ENCODE peak calls at places on chromosome 10, in seven cellular contexts. Z, W, C, I, B, J and X are unnamed samples.

GRCh38 chr10:27658788-27659187 is 86.8 kb downstream of the MKX start:
- DNase-seq in Z (no peak), W (no peak), C (peak; percentile 12), I (no peak), B (peak; percentile 51), J (peak; percentile 20), X (peak; percentile 65)

GRCh38 chr10:46537309-46537708 is 19.1 kb downstream of the GPRIN2 start:
- DNase-seq in Z (no peak), W (peak; percentile 63), C (no peak), I (no peak), B (no peak), J (no peak), X (no peak)

GRCh38 chr10:132904169-132904813 is 38.1 kb downstream of the CFAP46 start:
- DNase-seq in Z (peak; percentile 62), W (peak; percentile 41), C (no peak), I (peak; percentile 20), B (peak; percentile 57), J (peak; percentile 83), X (peak; percentile 49)

GRCh38 chr10:70775679-70776454 is 9.3 kb downstream of the TBATA start:
- DNase-seq in Z (no peak), W (no peak), C (no peak), I (no peak), B (no peak), J (no peak), X (no peak)

GRCh38 chr10:7279303-7279702 is 131.5 kb downstream of the SFMBT2 start:
- DNase-seq in Z (no peak), W (no peak), C (no peak), I (no peak), B (no peak), J (no peak), X (no peak)

GRCh38 chr10:76036962-76037361 is 605.5 kb downstream of the LRMDA start:
- DNase-seq in Z (no peak), W (no peak), C (no peak), I (no peak), B (no peak), J (no peak), X (no peak)

GRCh38 chr10:70602665-70603438 is at the start of gene PRF1:
- DNase-seq in Z (peak; percentile 98), W (no peak), C (no peak), I (no peak), B (no peak), J (no peak), X (no peak)

GRCh38 chr10:101397140-101397539 is 43.2 kb downstream of the BTRC start:
- DNase-seq in Z (peak; percentile 49), W (peak; percentile 75), C (peak; percentile 25), I (no peak), B (no peak), J (peak; percentile 55), X (peak; percentile 55)

GRCh38 chr10:49187950-49188761 is at the start of gene TMEM273:
- DNase-seq in Z (peak; percentile 41), W (no peak), C (no peak), I (no peak), B (no peak), J (no peak), X (no peak)

GRCh38 chr10:69474688-69475432 is 23.6 kb downstream of the TSPAN15 start:
- DNase-seq in Z (no peak), W (peak; percentile 63), C (peak; percentile 61), I (no peak), B (peak; percentile 63), J (peak; percentile 66), X (no peak)

GRCh38 chr10:79063661-79064490 is 4.9 kb upstream of the ZMIZ1 start:
- DNase-seq in Z (peak; percentile 34), W (no peak), C (no peak), I (no peak), B (no peak), J (no peak), X (no peak)

GRCh38 chr10:17915181-17915580 is 36.5 kb upstream of the SLC39A12 start:
- DNase-seq in Z (no peak), W (no peak), C (no peak), I (no peak), B (no peak), J (no peak), X (no peak)

GRCh38 chr10:62554632-62555199 is 180.5 kb downstream of the ZNF365 start:
- DNase-seq in Z (peak; percentile 13), W (peak; percentile 85), C (peak; percentile 29), I (no peak), B (peak; percentile 28), J (peak; percentile 47), X (peak; percentile 15)

GRCh38 chr10:116796910-116797513 is 52.3 kb upstream of the ENO4 start:
- DNase-seq in Z (peak; percentile 78), W (peak; percentile 79), C (peak; percentile 69), I (peak; percentile 42), B (peak; percentile 66), J (peak; percentile 82), X (peak; percentile 76)

GRCh38 chr10:88234332-88234731 is 348.8 kb downstream of the RNLS start:
- DNase-seq in Z (no peak), W (no peak), C (no peak), I (peak; percentile 13), B (no peak), J (no peak), X (no peak)

GRCh38 chr10:69222157-69223027 is 2.3 kb downstream of the HKDC1 start:
- DNase-seq in Z (peak; percentile 92), W (peak; percentile 86), C (peak; percentile 20), I (no peak), B (peak; percentile 53), J (no peak), X (peak; percentile 80)

GRCh38 chr10:100009283-100009792 is 409 bp downstream of the DNMBP start:
- DNase-seq in Z (peak; percentile 15), W (peak; percentile 56), C (no peak), I (peak; percentile 32), B (no peak), J (no peak), X (peak; percentile 55)

GRCh38 chr10:104353325-104354048 is at the start of gene CFAP58:
- DNase-seq in Z (peak; percentile 92), W (peak; percentile 94), C (no peak), I (peak; percentile 89), B (peak; percentile 45), J (peak; percentile 82), X (peak; percentile 73)

GRCh38 chr10:91875156-91875555 is 34.1 kb downstream of the FGFBP3 start:
- DNase-seq in Z (no peak), W (no peak), C (no peak), I (no peak), B (no peak), J (no peak), X (no peak)

GRCh38 chr10:97210576-97210975 is 24.8 kb upstream of the SLIT1 start:
- DNase-seq in Z (peak; percentile 84), W (peak; percentile 84), C (peak; percentile 35), I (peak; percentile 36), B (peak; percentile 68), J (peak; percentile 79), X (peak; percentile 66)